ENCODE peak calls at places on chromosome 5, in four cellular contexts. One of them, this sample, is unnamed.

GRCh38 chr5:174459832-174460448 is 264.4 kb upstream of the MSX2 start:
- DNase-seq in IMR-90: no peak
- DNase-seq in H9: no peak
- DNase-seq in H1: no peak
- DNase-seq in this sample: no peak

GRCh38 chr5:80569961-80570786 is at the start of gene ANKRD34B:
- DNase-seq in H1: peak
- DNase-seq in IMR-90: no peak
- DNase-seq in H9: peak
- DNase-seq in this sample: peak

GRCh38 chr5:54212331-54212730 is 98.0 kb downstream of the ARL15 start:
- DNase-seq in H1: no peak
- DNase-seq in H9: no peak
- DNase-seq in IMR-90: no peak
- DNase-seq in this sample: peak

GRCh38 chr5:58085800-58086199 is 374.1 kb downstream of the PLK2 start:
- DNase-seq in IMR-90: peak
- DNase-seq in H9: no peak
- DNase-seq in H1: no peak
- DNase-seq in this sample: no peak

GRCh38 chr5:14110196-14110595 is 32.9 kb upstream of the TRIO start:
- DNase-seq in H1: no peak
- DNase-seq in IMR-90: peak
- DNase-seq in H9: no peak
- DNase-seq in this sample: no peak

GRCh38 chr5:139808481-139809330 is 13.1 kb downstream of the PSD2 start:
- DNase-seq in IMR-90: peak
- DNase-seq in H1: peak
- DNase-seq in H9: peak
- DNase-seq in this sample: peak

GRCh38 chr5:5321137-5321536 is 101.3 kb upstream of the ICE1 start:
- DNase-seq in IMR-90: no peak
- DNase-seq in H1: no peak
- DNase-seq in H9: no peak
- DNase-seq in this sample: no peak

GRCh38 chr5:39015743-39016586 is 58.2 kb downstream of the RICTOR start:
- DNase-seq in H9: no peak
- DNase-seq in IMR-90: peak
- DNase-seq in H1: no peak
- DNase-seq in this sample: no peak

GRCh38 chr5:17190242-17190778 is 27.1 kb upstream of the BASP1 start:
- DNase-seq in H1: no peak
- DNase-seq in H9: no peak
- DNase-seq in IMR-90: peak
- DNase-seq in this sample: peak

GRCh38 chr5:91219141-91219802 is 163.8 kb downstream of the ARRDC3 start:
- DNase-seq in IMR-90: peak
- DNase-seq in H9: no peak
- DNase-seq in H1: no peak
- DNase-seq in this sample: no peak

GRCh38 chr5:149810856-149811255 is 80.7 kb downstream of the PPARGC1B start:
- DNase-seq in IMR-90: no peak
- DNase-seq in H9: no peak
- DNase-seq in H1: no peak
- DNase-seq in this sample: no peak

GRCh38 chr5:162768962-162769464 is 668.4 kb upstream of the CCNG1 start:
- DNase-seq in H1: no peak
- DNase-seq in H9: no peak
- DNase-seq in IMR-90: no peak
- DNase-seq in this sample: peak

GRCh38 chr5:84524491-84524890 is 139.8 kb upstream of the EDIL3 start:
- DNase-seq in IMR-90: peak
- DNase-seq in H1: no peak
- DNase-seq in H9: no peak
- DNase-seq in this sample: no peak

GRCh38 chr5:142199388-142199787 is 90.8 kb downstream of the NDFIP1 start:
- DNase-seq in H9: no peak
- DNase-seq in IMR-90: no peak
- DNase-seq in H1: no peak
- DNase-seq in this sample: no peak

GRCh38 chr5:7686794-7687193 is 164.1 kb downstream of the CFAP90 start:
- DNase-seq in H9: no peak
- DNase-seq in H1: no peak
- DNase-seq in IMR-90: no peak
- DNase-seq in this sample: peak

GRCh38 chr5:37787742-37788141 is 52.1 kb downstream of the GDNF start:
- DNase-seq in H9: no peak
- DNase-seq in IMR-90: no peak
- DNase-seq in H1: no peak
- DNase-seq in this sample: no peak

GRCh38 chr5:131000289-131000688 is 164.8 kb downstream of the HINT1 start:
- DNase-seq in IMR-90: no peak
- DNase-seq in H1: no peak
- DNase-seq in H9: no peak
- DNase-seq in this sample: no peak
- H3K56ac ChIP-seq in IMR-90: no peak
- H3K56ac ChIP-seq in H1: no peak
- H3K56ac ChIP-seq in H9: no peak
- H3K56ac ChIP-seq in this sample: no peak

DNA sequence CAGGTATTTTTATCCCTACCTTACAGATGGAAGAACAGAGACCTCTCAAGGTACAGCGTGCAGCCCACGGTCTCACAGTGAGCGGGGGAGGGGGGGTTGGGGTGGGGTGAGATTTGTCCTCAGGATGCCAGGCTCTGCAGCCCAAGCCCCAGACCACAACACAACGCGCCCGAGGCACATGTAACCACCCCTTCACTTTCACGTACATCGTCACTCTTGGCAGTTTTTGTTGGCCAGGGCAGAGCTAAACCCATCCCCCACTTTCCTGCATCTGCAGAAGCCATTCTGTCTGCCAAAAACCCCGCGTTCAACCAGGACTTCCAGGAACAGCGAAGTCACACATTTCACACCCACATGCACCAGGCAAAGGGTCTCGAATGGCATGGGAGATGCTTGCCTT is 9.4 kb upstream of the SMIM23 start:
- DNase-seq in H9: no peak
- DNase-seq in H1: peak
- DNase-seq in IMR-90: no peak
- DNase-seq in this sample: no peak
- H3K56ac ChIP-seq in H9: no peak
- H3K56ac ChIP-seq in H1: no peak
- H3K56ac ChIP-seq in IMR-90: no peak
- H3K56ac ChIP-seq in this sample: no peak

GRCh38 chr5:144361406-144361805 is 190.7 kb downstream of the KCTD16 start:
- DNase-seq in IMR-90: peak
- DNase-seq in H1: no peak
- DNase-seq in H9: no peak
- DNase-seq in this sample: no peak
- H3K56ac ChIP-seq in IMR-90: no peak
- H3K56ac ChIP-seq in H1: no peak
- H3K56ac ChIP-seq in H9: no peak
- H3K56ac ChIP-seq in this sample: no peak

GRCh38 chr5:50752800-50753199 is 86.4 kb downstream of the PARP8 start:
- DNase-seq in H1: no peak
- DNase-seq in IMR-90: no peak
- DNase-seq in H9: no peak
- DNase-seq in this sample: no peak

GRCh38 chr5:50745221-50745620 is 78.8 kb downstream of the PARP8 start:
- DNase-seq in H9: no peak
- DNase-seq in H1: no peak
- DNase-seq in IMR-90: no peak
- DNase-seq in this sample: no peak

GRCh38 chr5:50749873-50750272 is 83.4 kb downstream of the PARP8 start:
- DNase-seq in IMR-90: no peak
- DNase-seq in H9: no peak
- DNase-seq in H1: no peak
- DNase-seq in this sample: no peak

GRCh38 chr5:50749181-50749580 is 82.7 kb downstream of the PARP8 start:
- DNase-seq in H9: no peak
- DNase-seq in H1: no peak
- DNase-seq in IMR-90: no peak
- DNase-seq in this sample: no peak

GRCh38 chr5:50751064-50751657 is 84.7 kb downstream of the PARP8 start:
- DNase-seq in IMR-90: peak
- DNase-seq in H1: no peak
- DNase-seq in H9: no peak
- DNase-seq in this sample: peak
- H3K56ac ChIP-seq in IMR-90: no peak
- H3K56ac ChIP-seq in H1: no peak
- H3K56ac ChIP-seq in H9: no peak
- H3K56ac ChIP-seq in this sample: no peak

GRCh38 chr5:68930139-68930538 is 163.7 kb upstream of the SLC30A5 start:
- DNase-seq in H1: no peak
- DNase-seq in IMR-90: no peak
- DNase-seq in H9: no peak
- DNase-seq in this sample: no peak

GRCh38 chr5:68932830-68933434 is 160.9 kb upstream of the SLC30A5 start:
- DNase-seq in IMR-90: no peak
- DNase-seq in H9: no peak
- DNase-seq in H1: peak
- DNase-seq in this sample: peak

GRCh38 chr5:68924490-68925145 is 169.2 kb upstream of the SLC30A5 start:
- DNase-seq in IMR-90: peak
- DNase-seq in H9: no peak
- DNase-seq in H1: no peak
- DNase-seq in this sample: no peak

GRCh38 chr5:68928617-68929302 is 165.1 kb upstream of the SLC30A5 start:
- DNase-seq in IMR-90: no peak
- DNase-seq in H9: no peak
- DNase-seq in H1: no peak
- DNase-seq in this sample: no peak
- H3K56ac ChIP-seq in IMR-90: no peak
- H3K56ac ChIP-seq in H9: no peak
- H3K56ac ChIP-seq in H1: no peak
- H3K56ac ChIP-seq in this sample: no peak